ENCODE peak calls at places on chromosomes 11 and 22, in six cellular contexts. P is A172, I is ELF-1, S is smooth muscle cell of the brain vasculature, Q is skeletal muscle cell, U is fibroblast of the aortic adventitia. R is an unnamed sample.

GRCh38 chr11:128182844-128183243 is 404.5 kb downstream of the ETS1 start:
- DNase-seq in P (peak), S (no peak), Q (no peak), U (no peak), I (no peak), R (no peak)

GRCh38 chr22:38497869-38498268 is 8.2 kb downstream of the DDX17 start:
- DNase-seq in U (no peak), S (no peak), Q (no peak), P (no peak), I (no peak), R (no peak)

GRCh38 chr22:31084811-31085492 is 3.8 kb downstream of the SMTN start:
- DNase-seq in I (peak), U (peak), Q (no peak), S (no peak), P (peak), R (peak)

GRCh38 chr11:7965386-7965785 is at the start of gene NLRP10:
- DNase-seq in S (no peak), U (peak), Q (peak), I (no peak), P (no peak), R (no peak)

GRCh38 chr11:38460901-38461300 is 1862.9 kb upstream of the RAG2 start:
- DNase-seq in U (peak), Q (peak), I (no peak), S (peak), P (peak), R (no peak)

GRCh38 chr11:1561955-1562354 is 10.1 kb downstream of the DUSP8 start:
- DNase-seq in S (no peak), I (no peak), U (no peak), P (no peak), Q (no peak), R (no peak)

GRCh38 chr11:130865091-130865771 is 51.0 kb downstream of the SNX19 start:
- DNase-seq in Q (no peak), P (no peak), U (no peak), I (peak), S (no peak), R (peak)

GRCh38 chr11:78768947-78769346 is 194.3 kb upstream of the NARS2 start:
- DNase-seq in U (peak), S (no peak), P (no peak), I (no peak), Q (no peak), R (no peak)